ENCODE peak calls at places on chromosome 5, in nine cellular contexts. C, G, U, H, R, Z, S, A and O are unnamed samples.

GRCh38 chr5:2465383-2465782 is 286.1 kb downstream of the IRX2 start:
- DNase-seq in S (no peak), R (no peak), H (no peak), U (no peak), G (no peak), C (no peak), A (no peak), Z (no peak), O (no peak)

GRCh38 chr5:7540806-7541205 is 144.9 kb downstream of the ADCY2 start:
- DNase-seq in H (no peak), G (no peak), A (no peak), Z (no peak), S (no peak), R (no peak), U (no peak), C (no peak), O (no peak)

GRCh38 chr5:113520899-113521298 is 7.4 kb downstream of the YTHDC2 start:
- DNase-seq in S (no peak), U (no peak), A (no peak), C (no peak), Z (no peak), H (no peak), R (no peak), G (no peak), O (no peak)

GRCh38 chr5:149745-150450 is 41.4 kb upstream of the LRRC14B start:
- DNase-seq in C (no peak), Z (no peak), R (peak), G (peak), S (no peak), H (no peak), U (no peak), A (no peak), O (no peak)

GRCh38 chr5:134917070-134917831 is 12.3 kb downstream of the PCBD2 start:
- DNase-seq in S (no peak), Z (no peak), C (no peak), H (no peak), R (no peak), U (no peak), G (no peak), A (no peak), O (no peak)

GRCh38 chr5:158746979-158747378 is 352.7 kb downstream of the EBF1 start:
- DNase-seq in H (no peak), G (no peak), R (no peak), Z (no peak), S (no peak), C (no peak), U (no peak), A (no peak), O (no peak)

GRCh38 chr5:119328753-119329602 is 26.8 kb upstream of the TNFAIP8 start:
- DNase-seq in C (peak), Z (no peak), S (no peak), A (no peak), H (no peak), U (no peak), R (peak), G (peak), O (no peak)

GRCh38 chr5:135210286-135211055 is 176.4 kb upstream of the PITX1 start:
- DNase-seq in H (peak), A (no peak), G (no peak), R (peak), U (peak), C (no peak), Z (no peak), S (no peak), O (no peak)

GRCh38 chr5:33244441-33245150 is 196.2 kb upstream of the TARS1 start:
- DNase-seq in G (no peak), C (no peak), U (no peak), A (no peak), Z (no peak), H (no peak), R (no peak), S (no peak), O (no peak)

GRCh38 chr5:124468671-124469411 is 277.6 kb downstream of the ZNF608 start:
- DNase-seq in C (no peak), H (no peak), U (no peak), A (no peak), S (no peak), G (no peak), Z (no peak), R (no peak), O (no peak)

GRCh38 chr5:6728011-6728794 is 15.0 kb downstream of the TENT4A start:
- DNase-seq in U (no peak), H (no peak), S (peak), Z (no peak), A (no peak), G (no peak), R (no peak), C (no peak), O (no peak)

GRCh38 chr5:111411321-111411720 is 101.0 kb downstream of the STARD4 start:
- DNase-seq in A (no peak), Z (no peak), H (no peak), G (peak), S (no peak), C (no peak), R (peak), U (no peak), O (no peak)

GRCh38 chr5:118791986-118792734 is 196.2 kb downstream of the DTWD2 start:
- DNase-seq in R (peak), C (no peak), S (peak), Z (peak), H (no peak), U (no peak), G (peak), A (no peak), O (peak)

GRCh38 chr5:123582570-123583293 is 70.8 kb downstream of the CSNK1G3 start:
- DNase-seq in A (no peak), G (peak), R (no peak), C (no peak), H (no peak), S (no peak), U (no peak), Z (no peak), O (no peak)

GRCh38 chr5:83552275-83552674 is 80.7 kb downstream of the VCAN start:
- DNase-seq in U (no peak), Z (no peak), C (no peak), S (no peak), A (no peak), R (no peak), G (no peak), H (no peak), O (no peak)

GRCh38 chr5:150989695-150990094 is 30.7 kb upstream of the GPX3 start:
- DNase-seq in S (no peak), A (no peak), C (no peak), H (no peak), U (no peak), Z (no peak), G (no peak), R (no peak), O (no peak)
- TF ChIP-seq CTCF in S (peak), A (peak), C (no peak), H (no peak), U (no peak), Z (no peak), G (peak), R (peak), O (no peak)

DNA sequence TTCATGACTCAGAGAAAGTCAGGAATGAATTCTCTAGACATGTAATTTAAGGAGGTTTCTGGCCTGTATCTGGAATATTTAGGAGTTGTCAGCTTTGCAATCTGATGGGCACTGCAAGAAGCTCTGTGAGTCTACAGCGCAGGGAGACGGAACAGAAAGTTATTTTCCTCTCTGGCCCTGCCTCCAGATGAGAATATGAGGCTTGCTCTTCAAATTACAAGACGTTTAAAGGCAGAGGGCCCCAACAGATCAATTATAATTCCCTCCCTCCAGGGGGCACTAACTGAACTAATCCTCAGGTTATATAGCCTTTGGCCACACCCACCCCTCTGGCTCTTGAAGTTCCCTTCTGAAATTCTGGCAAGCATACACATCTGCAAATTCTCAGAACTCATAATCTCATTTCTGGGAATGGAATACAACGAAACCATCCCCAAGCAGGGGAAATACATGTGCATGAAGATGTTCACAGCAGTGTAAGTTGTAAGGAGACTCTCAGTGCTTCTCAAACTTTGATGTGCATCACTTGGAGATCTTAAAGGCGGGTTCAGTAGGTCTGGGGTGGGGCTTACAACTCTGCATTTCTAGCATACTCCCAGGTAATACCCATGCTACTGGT is 307.6 kb downstream of the CWC27 start:
- DNase-seq in U (no peak), G (peak), S (peak), R (peak), C (no peak), A (peak), H (no peak), Z (no peak), O (peak)
- TF ChIP-seq CTCF in U (no peak), G (peak), S (peak), R (no peak), C (peak), A (peak), H (no peak), Z (peak), O (peak)

GRCh38 chr5:139385061-139385889 is 2.2 kb upstream of the SLC23A1 start:
- DNase-seq in H (no peak), Z (no peak), R (no peak), G (no peak), A (no peak), C (no peak), S (peak), U (no peak), O (no peak)
- TF ChIP-seq CTCF in H (no peak), Z (no peak), R (no peak), G (no peak), A (peak), C (no peak), S (peak), U (no peak), O (no peak)

GRCh38 chr5:94181940-94182339 is 436.5 kb downstream of the KIAA0825 start:
- DNase-seq in H (no peak), C (no peak), Z (no peak), U (no peak), G (peak), A (no peak), R (no peak), S (no peak), O (no peak)
- TF ChIP-seq CTCF in H (no peak), C (no peak), Z (no peak), U (no peak), G (peak), A (no peak), R (no peak), S (peak), O (no peak)

GRCh38 chr5:175438234-175438857 is 5.6 kb downstream of the DRD1 start:
- DNase-seq in G (no peak), A (no peak), H (no peak), Z (no peak), S (no peak), U (no peak), R (no peak), C (no peak), O (no peak)
- TF ChIP-seq CTCF in G (no peak), A (no peak), H (no peak), Z (no peak), S (no peak), U (no peak), R (no peak), C (no peak), O (no peak)